ENCODE peak calls at places on chromosomes 1 and 21, in six cellular contexts. P is choroid plexus epithelial cell, A is thoracic aorta, E is GM20000, I is breast epithelium, H is mucosa of descending colon. O is an unnamed sample.

GRCh38 chr1:232407120-232407519 is 222.8 kb downstream of the SIPA1L2 start:
- DNase-seq in P (no peak), H (no peak), E (no peak), I (no peak), A (no peak), O (no peak)

GRCh38 chr1:245997471-245998258 is 509.4 kb downstream of the SMYD3 start:
- DNase-seq in I (peak; percentile 70), A (no peak), E (no peak), P (peak; percentile 64), H (no peak), O (no peak)

GRCh38 chr1:16173447-16174260 is 17.8 kb upstream of the EPHA2 start:
- DNase-seq in A (no peak), E (no peak), P (peak; percentile 66), I (peak; percentile 88), H (peak; percentile 93), O (peak; percentile 95)

GRCh38 chr1:205144751-205145150 is 23.0 kb upstream of the RBBP5 start:
- DNase-seq in E (no peak), P (peak; percentile 75), H (no peak), I (no peak), A (no peak), O (no peak)

GRCh38 chr1:166811691-166812090 is 27.6 kb upstream of the POGK start:
- DNase-seq in E (no peak), H (no peak), A (no peak), I (no peak), P (peak; percentile 10), O (no peak)

GRCh38 chr1:10299174-10299573 is 88.8 kb downstream of the KIF1B start:
- DNase-seq in I (no peak), P (peak; percentile 50), E (peak; percentile 27), A (no peak), H (no peak), O (no peak)

GRCh38 chr1:154994269-154994977 is 1.0 kb downstream of the LENEP start:
- DNase-seq in H (peak; percentile 15), A (no peak), I (no peak), E (no peak), P (no peak), O (peak; percentile 22)

GRCh38 chr1:10575616-10576015 is 100.9 kb downstream of the PEX14 start:
- DNase-seq in H (no peak), I (no peak), P (peak; percentile 56), A (no peak), E (no peak), O (no peak)

GRCh38 chr1:161190962-161191521 is 7.8 kb downstream of the ADAMTS4 start:
- DNase-seq in A (no peak), H (peak; percentile 58), E (no peak), P (no peak), I (no peak), O (peak; percentile 68)

GRCh38 chr1:26121854-26122773 is 10.5 kb downstream of the PDIK1L start:
- DNase-seq in A (no peak), H (no peak), E (no peak), I (no peak), P (no peak), O (no peak)

GRCh38 chr1:3031401-3032221 is 10.3 kb downstream of the ACTRT2 start:
- DNase-seq in A (no peak), H (peak; percentile 28), P (no peak), E (no peak), I (peak; percentile 43), O (peak; percentile 43)

GRCh38 chr1:41710980-41711379 is 207.7 kb downstream of the HIVEP3 start:
- DNase-seq in P (no peak), A (no peak), I (no peak), H (no peak), E (no peak), O (peak; percentile 32)

GRCh38 chr21:37871121-37871862 is 45.0 kb downstream of the KCNJ6 start:
- DNase-seq in A (no peak), P (peak; percentile 83), E (no peak), I (no peak), H (no peak), O (no peak)

GRCh38 chr21:30216041-30216723 is at the start of gene CLDN8:
- DNase-seq in A (no peak), P (no peak), I (no peak), H (no peak), E (no peak), O (peak; percentile 42)

GRCh38 chr1:18536356-18536755 is 55.6 kb downstream of the KLHDC7A start:
- DNase-seq in A (no peak), H (no peak), E (no peak), I (no peak), P (no peak), O (no peak)

GRCh38 chr1:244653439-244654283 is 735 bp downstream of the DESI2 start:
- DNase-seq in I (no peak), A (no peak), P (peak; percentile 33), H (no peak), E (peak; percentile 17), O (peak; percentile 84)

GRCh38 chr1:3629561-3630160 is 4.8 kb downstream of the TPRG1L start:
- DNase-seq in P (no peak), E (no peak), I (no peak), A (no peak), H (peak; percentile 22), O (peak; percentile 54)

GRCh38 chr1:115133440-115133839 is 44.1 kb upstream of the TSPAN2 start:
- DNase-seq in E (no peak), H (no peak), P (peak; percentile 42), I (no peak), A (no peak), O (no peak)

GRCh38 chr1:108851567-108851966 is 5.3 kb downstream of the AKNAD1 start:
- DNase-seq in P (peak; percentile 28), H (no peak), A (no peak), I (no peak), E (no peak), O (no peak)

GRCh38 chr1:229217716-229218115 is 53.2 kb upstream of the RAB4A start:
- DNase-seq in I (no peak), E (no peak), P (no peak), H (no peak), A (no peak), O (no peak)

GRCh38 chr21:45048026-45048698 is 26.2 kb upstream of the ADARB1 start:
- DNase-seq in E (no peak), P (no peak), H (no peak), I (no peak), A (no peak), O (no peak)

GRCh38 chr1:147849097-147849873 is 53.3 kb upstream of the GJA8 start:
- DNase-seq in A (no peak), I (no peak), E (no peak), P (peak; percentile 69), H (no peak), O (no peak)

GRCh38 chr1:151072224-151072623 is 1.7 kb downstream of the GABPB2 start:
- DNase-seq in I (no peak), H (no peak), P (no peak), E (no peak), A (no peak), O (no peak)
- TF ChIP-seq CTCF in I (no peak), H (no peak), P (peak; percentile 17), E (no peak), A (no peak), O (no peak)

DNA sequence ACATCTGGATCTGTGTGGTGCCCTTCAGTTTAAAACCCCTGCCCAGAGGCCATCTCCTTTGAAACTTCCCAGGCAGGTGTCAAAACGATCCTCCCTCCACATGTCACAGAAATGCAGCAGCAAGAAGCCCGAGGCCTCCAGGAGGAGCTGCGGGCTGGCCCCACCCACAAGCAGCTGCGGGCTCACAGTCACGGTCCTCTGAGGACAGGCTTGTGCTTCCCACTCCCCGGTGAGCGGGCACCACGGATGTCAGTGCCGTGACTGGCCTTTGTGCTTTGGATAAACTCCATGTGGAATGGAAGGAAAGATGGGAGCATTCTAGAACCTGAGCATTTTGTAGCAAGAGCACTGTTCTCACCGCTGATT is 65.8 kb downstream of the SIK1 start:
- DNase-seq in E (no peak), A (no peak), I (no peak), H (no peak), P (peak; percentile 56), O (no peak)
- TF ChIP-seq CTCF in E (no peak), A (no peak), I (no peak), H (no peak), P (peak; percentile 24), O (no peak)

GRCh38 chr1:211511947-211512346 is 20.0 kb upstream of the RD3 start:
- DNase-seq in A (no peak), E (no peak), H (no peak), I (no peak), P (no peak), O (no peak)

GRCh38 chr1:211518330-211519289 is 26.6 kb upstream of the RD3 start:
- DNase-seq in P (no peak), I (no peak), H (no peak), E (peak; percentile 73), A (no peak), O (no peak)

GRCh38 chr1:211517006-211517405 is 25.0 kb upstream of the RD3 start:
- DNase-seq in I (no peak), H (peak; percentile 87), P (no peak), A (no peak), E (no peak), O (no peak)

GRCh38 chr1:211514030-211514754 is 22.2 kb upstream of the RD3 start:
- DNase-seq in P (peak; percentile 94), E (peak; percentile 92), H (peak; percentile 85), A (peak; percentile 56), I (peak; percentile 69), O (peak; percentile 94)

DNA sequence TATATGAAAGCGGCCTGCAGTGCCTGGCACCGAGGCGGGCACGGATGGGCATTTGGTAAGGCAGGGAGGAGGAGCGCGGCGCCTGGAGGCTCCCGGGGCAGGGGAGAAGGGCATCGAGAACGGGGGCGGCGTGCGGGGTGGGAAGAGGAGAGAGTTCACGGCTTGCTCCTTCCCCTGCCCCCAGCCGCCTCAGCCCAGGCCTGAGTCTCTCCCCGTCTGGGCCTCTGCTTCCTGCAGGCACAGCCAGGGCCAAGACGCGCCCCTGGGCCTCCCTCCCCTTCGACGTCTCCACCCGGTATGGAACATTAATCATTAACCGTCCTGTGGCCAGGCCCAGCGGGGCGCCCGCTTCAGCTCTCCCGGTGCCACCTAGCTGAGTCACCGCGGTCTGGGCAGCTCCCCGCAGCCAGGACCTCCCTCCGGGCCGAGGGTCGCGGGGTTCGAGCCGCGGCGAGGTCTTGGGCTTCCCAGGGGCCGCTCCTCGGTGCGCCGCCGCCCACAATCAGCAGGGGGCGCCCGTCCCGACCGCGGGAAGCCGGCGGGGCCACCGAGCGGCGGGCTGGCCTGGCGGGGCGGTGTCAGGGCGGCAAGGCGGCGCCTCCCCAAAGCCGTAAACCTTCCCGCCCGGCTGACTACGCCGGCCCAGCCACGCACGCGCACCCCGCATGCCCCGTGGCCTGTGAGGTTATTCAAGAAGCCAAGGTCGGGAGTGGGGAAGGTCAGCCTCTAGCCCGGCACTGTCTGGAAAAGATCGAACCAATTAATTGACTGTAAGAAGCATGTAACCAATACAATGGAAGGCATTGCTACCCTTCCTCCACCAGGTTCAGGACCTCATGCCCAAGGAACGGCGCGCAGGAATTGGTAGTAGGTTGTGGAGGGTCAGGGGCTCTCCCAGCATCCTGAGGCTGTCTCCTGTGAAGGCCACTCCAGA is 23.4 kb upstream of the RD3 start:
- DNase-seq in E (peak; percentile 91), I (peak; percentile 66), H (peak; percentile 95), P (peak; percentile 97), A (no peak), O (peak; percentile 97)
- TF ChIP-seq CTCF in E (peak; percentile 86), I (peak; percentile 84), H (peak; percentile 95), P (peak; percentile 46), A (peak; percentile 86), O (peak; percentile 78)

DNA sequence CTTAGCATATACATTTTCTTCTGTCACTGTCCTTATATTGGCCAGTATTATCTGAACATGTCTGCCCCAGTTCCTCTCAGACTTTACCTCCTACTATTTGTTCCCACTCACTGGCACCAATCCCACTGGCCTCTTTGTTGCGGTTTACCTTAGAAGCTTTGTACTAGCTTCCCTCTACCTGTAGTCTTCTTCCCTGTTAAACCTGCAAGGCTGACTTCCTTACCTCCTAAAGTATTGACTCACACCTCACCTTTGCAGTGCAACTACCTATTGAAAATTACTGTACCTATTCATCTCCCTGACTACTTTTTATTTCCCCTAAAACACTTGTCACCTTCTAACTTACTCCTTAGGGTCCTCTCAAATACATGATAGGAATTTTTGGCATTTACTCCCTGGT is 111.1 kb downstream of the CLEC20A start:
- DNase-seq in E (no peak), H (no peak), P (no peak), I (no peak), A (no peak), O (no peak)
- TF ChIP-seq CTCF in E (no peak), H (no peak), P (no peak), I (no peak), A (no peak), O (no peak)

O was measured in kidney.